ENCODE peak calls at places on chromosomes 6 and 20, in ten cellular contexts. O is lower leg skin; X is activated CD4-positive, alpha-beta T cell treated with anti-CD3 and anti-CD28 coated beads for 36 hours; U is tibial artery; P is NCI-H1092 treated with DMSO at 0.1 percent for 48 hours; V is fibroblast of pulmonary artery; Z is SJSA1; Q is stomach; E is nucleus accumbens; L is stimulated activated CD8-positive, alpha-beta memory T cell treated with anti-CD3 and anti-CD28 coated beads, Interleukin-15, amount 100 ng/mL, for 4 hours. W is an unnamed sample.

GRCh38 chr6:137978252-137978896 is 111.3 kb downstream of the TNFAIP3 start:
- DNase-seq in O (no peak), X (peak; percentile 62), U (no peak), P (no peak), V (no peak), Z (no peak), Q (no peak), E (no peak), L (no peak), W (no peak)

GRCh38 chr6:2496291-2496690 is 250.9 kb upstream of the GMDS start:
- DNase-seq in O (no peak), X (no peak), U (no peak), P (no peak), V (no peak), Z (no peak), Q (no peak), E (no peak), L (no peak), W (no peak)

GRCh38 chr6:134875367-134875766 is 74.5 kb downstream of the ALDH8A1 start:
- DNase-seq in O (no peak), X (no peak), U (no peak), P (no peak), V (peak; percentile 60), Z (no peak), Q (no peak), E (no peak), L (no peak), W (no peak)

GRCh38 chr20:51338692-51339440 is 203.7 kb downstream of the NFATC2 start:
- DNase-seq in O (no peak), X (no peak), U (no peak), P (no peak), V (peak; percentile 66), Z (no peak), Q (no peak), E (no peak), L (no peak), W (peak; percentile 71)

GRCh38 chr20:23049201-23049932 is at the start of gene THBD:
- DNase-seq in O (peak; percentile 83), X (peak; percentile 41), U (peak; percentile 88), P (peak; percentile 55), V (peak; percentile 56), Z (peak; percentile 73), Q (peak; percentile 76), E (no peak), L (no peak), W (peak; percentile 94)

GRCh38 chr6:30926644-30927043 is 5.3 kb downstream of the SFTA2 start:
- DNase-seq in O (no peak), X (no peak), U (no peak), P (no peak), V (no peak), Z (no peak), Q (peak; percentile 76), E (no peak), L (no peak), W (peak; percentile 58)

GRCh38 chr6:170110201-170111140 is 180.4 kb downstream of the DLL1 start:
- DNase-seq in O (no peak), X (no peak), U (peak; percentile 11), P (no peak), V (no peak), Z (no peak), Q (peak; percentile 24), E (no peak), L (no peak), W (no peak)

GRCh38 chr6:153976921-153977693 is 61.9 kb upstream of the OPRM1 start:
- DNase-seq in O (no peak), X (no peak), U (no peak), P (no peak), V (no peak), Z (no peak), Q (no peak), E (no peak), L (no peak), W (no peak)

GRCh38 chr20:17794400-17794799 is 94.6 kb downstream of the BANF2 start:
- DNase-seq in O (no peak), X (no peak), U (peak; percentile 32), P (no peak), V (no peak), Z (no peak), Q (peak; percentile 67), E (peak; percentile 49), L (no peak), W (no peak)

GRCh38 chr6:132282696-132283095 is 118.6 kb downstream of the MOXD1 start:
- DNase-seq in O (no peak), X (no peak), U (no peak), P (no peak), V (no peak), Z (no peak), Q (no peak), E (no peak), L (no peak), W (no peak)

GRCh38 chr6:158640519-158640918 is 4.0 kb downstream of the DYNLT1 start:
- DNase-seq in O (no peak), X (no peak), U (no peak), P (no peak), V (no peak), Z (no peak), Q (peak; percentile 23), E (no peak), L (no peak), W (no peak)

GRCh38 chr6:170067923-170068360 is 222.9 kb downstream of the DLL1 start:
- DNase-seq in O (no peak), X (no peak), U (no peak), P (no peak), V (no peak), Z (no peak), Q (peak; percentile 17), E (no peak), L (no peak), W (no peak)

GRCh38 chr6:7201732-7202541 is 94.2 kb downstream of the RREB1 start:
- DNase-seq in O (peak; percentile 64), X (peak; percentile 43), U (peak; percentile 74), P (no peak), V (no peak), Z (no peak), Q (peak; percentile 51), E (no peak), L (no peak), W (no peak)

GRCh38 chr20:35592339-35592960 is 23.2 kb upstream of the SPAG4 start:
- DNase-seq in O (no peak), X (no peak), U (no peak), P (no peak), V (no peak), Z (no peak), Q (no peak), E (no peak), L (no peak), W (no peak)

GRCh38 chr20:50188879-50189680 is 1.6 kb upstream of the CEBPB start:
- DNase-seq in O (peak; percentile 34), X (no peak), U (no peak), P (no peak), V (no peak), Z (no peak), Q (no peak), E (no peak), L (no peak), W (no peak)